ENCODE peak calls at places on chromosomes 12 and 14, in nine cellular contexts. One of them, this sample, is unnamed.

GRCh38 chr12:75289678-75290200 is 40.4 kb downstream of the CAPS2 start:
- DNase-seq in AG09319: no peak
- DNase-seq in WTC11: no peak
- DNase-seq in body of pancreas: no peak
- DNase-seq in colonic mucosa: no peak
- DNase-seq in HL-60: no peak
- DNase-seq in endodermal cell: no peak
- DNase-seq in A549: peak; percentile 23
- DNase-seq in IMR-90: peak; percentile 31
- DNase-seq in this sample: peak; percentile 1

GRCh38 chr14:23153891-23154796 is 29.3 kb downstream of the SLC7A8 start:
- DNase-seq in endodermal cell: peak; percentile 85
- DNase-seq in A549: no peak
- DNase-seq in colonic mucosa: peak; percentile 87
- DNase-seq in IMR-90: no peak
- DNase-seq in WTC11: peak; percentile 79
- DNase-seq in AG09319: peak; percentile 88
- DNase-seq in HL-60: peak; percentile 75
- DNase-seq in body of pancreas: peak; percentile 98
- DNase-seq in this sample: no peak

GRCh38 chr12:82055391-82055790 is 296.2 kb upstream of the PPFIA2 start:
- DNase-seq in WTC11: no peak
- DNase-seq in AG09319: no peak
- DNase-seq in IMR-90: no peak
- DNase-seq in endodermal cell: no peak
- DNase-seq in HL-60: no peak
- DNase-seq in colonic mucosa: no peak
- DNase-seq in body of pancreas: no peak
- DNase-seq in A549: no peak
- DNase-seq in this sample: no peak

GRCh38 chr14:38500125-38500524 is 244.2 kb upstream of the CLEC14A start:
- DNase-seq in body of pancreas: no peak
- DNase-seq in colonic mucosa: no peak
- DNase-seq in HL-60: no peak
- DNase-seq in IMR-90: peak; percentile 33
- DNase-seq in AG09319: no peak
- DNase-seq in endodermal cell: no peak
- DNase-seq in WTC11: no peak
- DNase-seq in A549: no peak
- DNase-seq in this sample: no peak

GRCh38 chr14:50932592-50933500 is 11.4 kb downstream of the PYGL start:
- DNase-seq in AG09319: no peak
- DNase-seq in body of pancreas: no peak
- DNase-seq in IMR-90: peak; percentile 8
- DNase-seq in WTC11: no peak
- DNase-seq in A549: no peak
- DNase-seq in colonic mucosa: no peak
- DNase-seq in endodermal cell: no peak
- DNase-seq in HL-60: no peak
- DNase-seq in this sample: no peak

GRCh38 chr14:91138511-91139359 is 24.9 kb downstream of the DGLUCY start:
- DNase-seq in colonic mucosa: peak; percentile 40
- DNase-seq in WTC11: peak; percentile 47
- DNase-seq in body of pancreas: peak; percentile 50
- DNase-seq in HL-60: peak; percentile 67
- DNase-seq in endodermal cell: peak; percentile 78
- DNase-seq in A549: peak; percentile 62
- DNase-seq in IMR-90: no peak
- DNase-seq in AG09319: no peak
- DNase-seq in this sample: no peak

GRCh38 chr12:104376650-104377506 is 73.3 kb downstream of the EID3 start:
- DNase-seq in AG09319: no peak
- DNase-seq in HL-60: no peak
- DNase-seq in WTC11: no peak
- DNase-seq in body of pancreas: no peak
- DNase-seq in A549: peak; percentile 31
- DNase-seq in endodermal cell: no peak
- DNase-seq in colonic mucosa: no peak
- DNase-seq in IMR-90: peak; percentile 28
- DNase-seq in this sample: no peak

GRCh38 chr12:2877959-2878732 is 1.1 kb downstream of the RHNO1 start:
- DNase-seq in AG09319: no peak
- DNase-seq in HL-60: peak; percentile 68
- DNase-seq in WTC11: no peak
- DNase-seq in A549: no peak
- DNase-seq in IMR-90: peak; percentile 53
- DNase-seq in endodermal cell: peak; percentile 62
- DNase-seq in colonic mucosa: no peak
- DNase-seq in body of pancreas: no peak
- DNase-seq in this sample: no peak

GRCh38 chr12:17588968-17589367 is 501.0 kb downstream of the RERGL start:
- DNase-seq in body of pancreas: peak; percentile 42
- DNase-seq in A549: peak; percentile 80
- DNase-seq in IMR-90: no peak
- DNase-seq in AG09319: no peak
- DNase-seq in HL-60: no peak
- DNase-seq in WTC11: peak; percentile 24
- DNase-seq in endodermal cell: peak; percentile 79
- DNase-seq in colonic mucosa: no peak
- DNase-seq in this sample: no peak

GRCh38 chr14:72907327-72907826 is 13.5 kb upstream of the DPF3 start:
- DNase-seq in colonic mucosa: peak; percentile 34
- DNase-seq in endodermal cell: no peak
- DNase-seq in HL-60: no peak
- DNase-seq in IMR-90: no peak
- DNase-seq in A549: no peak
- DNase-seq in WTC11: no peak
- DNase-seq in body of pancreas: no peak
- DNase-seq in AG09319: no peak
- DNase-seq in this sample: no peak

GRCh38 chr12:44117368-44117767 is 281.5 kb downstream of the TMEM117 start:
- DNase-seq in AG09319: no peak
- DNase-seq in HL-60: no peak
- DNase-seq in IMR-90: peak; percentile 2
- DNase-seq in WTC11: no peak
- DNase-seq in body of pancreas: no peak
- DNase-seq in A549: no peak
- DNase-seq in colonic mucosa: no peak
- DNase-seq in endodermal cell: no peak
- DNase-seq in this sample: no peak

DNA sequence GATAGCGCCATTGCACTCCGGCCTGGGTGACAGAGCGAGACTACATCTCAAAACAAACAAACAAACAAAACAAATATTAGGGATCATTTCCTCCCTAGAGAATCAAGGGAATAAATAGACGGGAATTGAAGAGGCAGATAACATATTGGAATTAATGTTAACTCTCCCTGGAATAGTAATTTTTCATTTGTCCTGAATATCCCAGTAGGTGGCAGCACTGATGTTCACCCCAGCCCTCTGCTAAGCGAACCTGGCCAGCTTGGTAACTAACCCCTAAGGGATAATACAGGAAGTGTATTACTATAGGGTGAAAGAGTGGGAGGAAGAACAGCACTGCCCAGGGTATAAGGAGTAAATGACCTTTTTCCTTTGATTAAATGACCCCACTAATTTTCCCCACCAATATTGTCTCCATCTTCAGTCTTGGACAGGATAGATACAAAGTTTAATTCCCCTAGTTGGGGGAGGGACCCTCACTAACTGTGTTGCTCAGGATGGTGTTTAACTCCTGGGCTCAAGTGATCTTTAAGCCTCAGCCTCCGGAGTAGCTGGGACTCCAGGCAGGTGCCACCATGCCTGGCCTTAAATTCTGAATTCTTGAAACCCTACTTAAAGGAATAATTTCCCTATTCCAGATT is 40.5 kb downstream of the SLC2A14 start:
- DNase-seq in A549: peak; percentile 69
- DNase-seq in colonic mucosa: no peak
- DNase-seq in WTC11: peak; percentile 34
- DNase-seq in AG09319: peak; percentile 15
- DNase-seq in HL-60: peak; percentile 74
- DNase-seq in endodermal cell: peak; percentile 71
- DNase-seq in IMR-90: peak; percentile 71
- DNase-seq in body of pancreas: peak; percentile 29
- DNase-seq in this sample: no peak
- TF ChIP-seq CTCF in A549: peak; percentile 67
- TF ChIP-seq CTCF in colonic mucosa: peak; percentile 28
- TF ChIP-seq CTCF in WTC11: no peak
- TF ChIP-seq CTCF in AG09319: peak; percentile 66
- TF ChIP-seq CTCF in HL-60: peak; percentile 20
- TF ChIP-seq CTCF in endodermal cell: peak; percentile 98
- TF ChIP-seq CTCF in IMR-90: peak; percentile 71
- TF ChIP-seq CTCF in body of pancreas: peak; percentile 21
- TF ChIP-seq CTCF in this sample: peak; percentile 59

GRCh38 chr14:99468836-99469592 is 11.6 kb downstream of the SETD3 start:
- DNase-seq in WTC11: no peak
- DNase-seq in endodermal cell: no peak
- DNase-seq in A549: no peak
- DNase-seq in AG09319: no peak
- DNase-seq in body of pancreas: no peak
- DNase-seq in colonic mucosa: no peak
- DNase-seq in HL-60: no peak
- DNase-seq in IMR-90: peak; percentile 32
- DNase-seq in this sample: no peak
- TF ChIP-seq CTCF in WTC11: no peak
- TF ChIP-seq CTCF in endodermal cell: no peak
- TF ChIP-seq CTCF in A549: no peak
- TF ChIP-seq CTCF in AG09319: no peak
- TF ChIP-seq CTCF in body of pancreas: no peak
- TF ChIP-seq CTCF in colonic mucosa: no peak
- TF ChIP-seq CTCF in HL-60: no peak
- TF ChIP-seq CTCF in IMR-90: no peak
- TF ChIP-seq CTCF in this sample: no peak

GRCh38 chr12:126704609-126705008 is 1562.4 kb upstream of the TMEM132C start:
- DNase-seq in colonic mucosa: no peak
- DNase-seq in WTC11: no peak
- DNase-seq in AG09319: no peak
- DNase-seq in endodermal cell: peak; percentile 62
- DNase-seq in body of pancreas: no peak
- DNase-seq in IMR-90: no peak
- DNase-seq in A549: no peak
- DNase-seq in HL-60: no peak
- DNase-seq in this sample: no peak
- TF ChIP-seq CTCF in colonic mucosa: no peak
- TF ChIP-seq CTCF in WTC11: no peak
- TF ChIP-seq CTCF in AG09319: no peak
- TF ChIP-seq CTCF in endodermal cell: peak; percentile 77
- TF ChIP-seq CTCF in body of pancreas: no peak
- TF ChIP-seq CTCF in IMR-90: no peak
- TF ChIP-seq CTCF in A549: no peak
- TF ChIP-seq CTCF in HL-60: no peak
- TF ChIP-seq CTCF in this sample: no peak

GRCh38 chr12:24111591-24111990 is 162.1 kb upstream of the SOX5 start:
- DNase-seq in body of pancreas: no peak
- DNase-seq in AG09319: no peak
- DNase-seq in colonic mucosa: no peak
- DNase-seq in IMR-90: peak; percentile 68
- DNase-seq in endodermal cell: no peak
- DNase-seq in A549: no peak
- DNase-seq in HL-60: no peak
- DNase-seq in WTC11: no peak
- DNase-seq in this sample: no peak

GRCh38 chr12:24111101-24111500 is 161.6 kb upstream of the SOX5 start:
- DNase-seq in IMR-90: peak; percentile 79
- DNase-seq in HL-60: no peak
- DNase-seq in colonic mucosa: no peak
- DNase-seq in A549: no peak
- DNase-seq in AG09319: no peak
- DNase-seq in body of pancreas: no peak
- DNase-seq in WTC11: no peak
- DNase-seq in endodermal cell: no peak
- DNase-seq in this sample: no peak

GRCh38 chr12:24113701-24114100 is 164.2 kb upstream of the SOX5 start:
- DNase-seq in colonic mucosa: no peak
- DNase-seq in body of pancreas: no peak
- DNase-seq in A549: no peak
- DNase-seq in WTC11: no peak
- DNase-seq in AG09319: no peak
- DNase-seq in HL-60: no peak
- DNase-seq in endodermal cell: no peak
- DNase-seq in IMR-90: peak; percentile 12
- DNase-seq in this sample: no peak

GRCh38 chr12:24109381-24110039 is 160.0 kb upstream of the SOX5 start:
- DNase-seq in endodermal cell: no peak
- DNase-seq in colonic mucosa: no peak
- DNase-seq in AG09319: no peak
- DNase-seq in A549: peak; percentile 1
- DNase-seq in body of pancreas: no peak
- DNase-seq in IMR-90: peak; percentile 32
- DNase-seq in HL-60: no peak
- DNase-seq in WTC11: no peak
- DNase-seq in this sample: no peak
- TF ChIP-seq CTCF in endodermal cell: peak; percentile 99
- TF ChIP-seq CTCF in colonic mucosa: peak; percentile 34
- TF ChIP-seq CTCF in AG09319: peak; percentile 75
- TF ChIP-seq CTCF in A549: no peak
- TF ChIP-seq CTCF in body of pancreas: no peak
- TF ChIP-seq CTCF in IMR-90: peak; percentile 57
- TF ChIP-seq CTCF in HL-60: peak; percentile 16
- TF ChIP-seq CTCF in WTC11: peak; percentile 52
- TF ChIP-seq CTCF in this sample: peak; percentile 64

This sample was measured in kidney epithelial cell.